ENCODE peak calls at places on chromosomes 7 and 10, in six cellular contexts. F is NAMALWA, L is NCI-H1694 treated with DMSO at 0.1 percent for 48 hours, D is B cell, S is SW 1271, H is globus pallidus. T is an unnamed sample.

GRCh38 chr7:158730383-158731055 is 25.9 kb upstream of the NCAPG2 start:
- DNase-seq in F (no peak), L (no peak), D (no peak), S (no peak), H (no peak), T (no peak)

GRCh38 chr7:50507898-50508470 is 57.2 kb downstream of the DDC start:
- DNase-seq in F (no peak), L (no peak), D (no peak), S (no peak), H (no peak), T (no peak)

GRCh38 chr10:130875897-130876472 is 435.5 kb downstream of the TCERG1L start:
- DNase-seq in F (no peak), L (no peak), D (no peak), S (no peak), H (no peak), T (no peak)

GRCh38 chr10:74960670-74961069 is 134.3 kb downstream of the KAT6B start:
- DNase-seq in F (no peak), L (no peak), D (no peak), S (no peak), H (no peak), T (no peak)

GRCh38 chr7:50302486-50303081 is 1.9 kb upstream of the IKZF1 start:
- DNase-seq in F (peak), L (no peak), D (no peak), S (no peak), H (no peak), T (no peak)

GRCh38 chr10:94178475-94179251 is 184.1 kb downstream of the NOC3L start:
- DNase-seq in F (no peak), L (no peak), D (no peak), S (no peak), H (no peak), T (no peak)

GRCh38 chr10:30378607-30379006 is 29.5 kb upstream of the MTPAP start:
- DNase-seq in F (no peak), L (no peak), D (no peak), S (no peak), H (no peak), T (no peak)

GRCh38 chr7:131895541-131896173 is 339.2 kb upstream of the PODXL start:
- DNase-seq in F (no peak), L (no peak), D (no peak), S (peak), H (no peak), T (no peak)

GRCh38 chr7:50355817-50356178 is 51.3 kb downstream of the IKZF1 start:
- DNase-seq in F (no peak), L (no peak), D (no peak), S (no peak), H (no peak), T (no peak)

GRCh38 chr10:7406712-7407333 is 4.0 kb downstream of the SFMBT2 start:
- DNase-seq in F (no peak), L (no peak), D (no peak), S (no peak), H (no peak), T (no peak)

GRCh38 chr10:99926925-99927718 is 82.6 kb downstream of the DNMBP start:
- DNase-seq in F (no peak), L (no peak), D (no peak), S (peak), H (no peak), T (no peak)

GRCh38 chr10:21516270-21517131 is 9.0 kb downstream of the SKIDA1 start:
- DNase-seq in F (peak), L (peak), D (peak), S (peak), H (peak), T (peak)

GRCh38 chr10:106955133-106955532 is 209.4 kb downstream of the SORCS1 start:
- DNase-seq in F (no peak), L (no peak), D (no peak), S (no peak), H (no peak), T (no peak)

GRCh38 chr7:1344981-1345701 is 112.5 kb downstream of the UNCX start:
- DNase-seq in F (no peak), L (no peak), D (no peak), S (no peak), H (no peak), T (peak)

GRCh38 chr10:646118-646524 is 43.3 kb downstream of the DIP2C start:
- DNase-seq in F (no peak), L (no peak), D (no peak), S (no peak), H (no peak), T (no peak)

GRCh38 chr10:125232841-125233240 is 72.5 kb upstream of the CTBP2 start:
- DNase-seq in F (no peak), L (no peak), D (no peak), S (no peak), H (no peak), T (no peak)

GRCh38 chr7:70647801-70648491 is 484.0 kb upstream of the GALNT17 start:
- DNase-seq in F (no peak), L (no peak), D (no peak), S (no peak), H (no peak), T (no peak)

GRCh38 chr7:92833024-92833765 is 3.2 kb downstream of the CDK6 start:
- DNase-seq in F (peak), L (peak), D (peak), S (peak), H (peak), T (peak)

GRCh38 chr10:103543617-103544525 is 50.4 kb downstream of the NEURL1 start:
- DNase-seq in F (no peak), L (no peak), D (no peak), S (no peak), H (no peak), T (no peak)

GRCh38 chr10:71103969-71104368 is 108.4 kb upstream of the UNC5B start:
- DNase-seq in F (no peak), L (no peak), D (no peak), S (no peak), H (no peak), T (no peak)

GRCh38 chr10:126133906-126134703 is 237.7 kb downstream of the FANK1 start:
- DNase-seq in F (no peak), L (no peak), D (no peak), S (no peak), H (no peak), T (no peak)

GRCh38 chr10:6558272-6558671 is 21.8 kb downstream of the PRKCQ start:
- DNase-seq in F (no peak), L (no peak), D (no peak), S (no peak), H (no peak), T (no peak)

GRCh38 chr7:93150200-93150835 is 2.1 kb upstream of the SAMD9L start:
- DNase-seq in F (no peak), L (no peak), D (no peak), S (no peak), H (no peak), T (no peak)

GRCh38 chr10:71984798-71985388 is 20.7 kb downstream of the CHST3 start:
- DNase-seq in F (no peak), L (no peak), D (no peak), S (no peak), H (no peak), T (no peak)

GRCh38 chr10:24208661-24209420 is at the start of gene KIAA1217:
- DNase-seq in F (peak), L (no peak), D (no peak), S (no peak), H (no peak), T (no peak)

GRCh38 chr7:5248201-5248885 is 34.4 kb upstream of the SLC29A4 start:
- DNase-seq in F (no peak), L (peak), D (no peak), S (no peak), H (no peak), T (no peak)

GRCh38 chr7:127608446-127608845 is 9.5 kb downstream of the PAX4 start:
- DNase-seq in F (no peak), L (no peak), D (no peak), S (no peak), H (no peak), T (no peak)

T was measured in chondrocyte.